ENCODE peak calls at places on chromosomes 2 and 18, in five cellular contexts. U is right cardiac atrium, O is psoas muscle, H is GM23338, E is HCT116. Q is an unnamed sample. For H3K4me1, the result is how much of the 10 kb centered on the place peaks cover.

GRCh38 chr2:161237397-161238263 is 70.6 kb upstream of the PSMD14 start:
- DNase-seq in U (peak), O (peak), H (peak), E (no peak), Q (peak)

GRCh38 chr2:69493268-69493667 is 56.0 kb upstream of the NFU1 start:
- DNase-seq in U (peak), O (no peak), H (peak), E (no peak), Q (no peak)

GRCh38 chr2:120494446-120494845 is 148.5 kb downstream of the INHBB start:
- DNase-seq in U (no peak), O (no peak), H (no peak), E (no peak), Q (no peak)

GRCh38 chr2:219565130-219566080 is 5.9 kb downstream of the OBSL1 start:
- DNase-seq in U (no peak), O (no peak), H (peak), E (no peak), Q (no peak)

GRCh38 chr2:143686585-143687164 is 557.5 kb downstream of the ARHGAP15 start:
- DNase-seq in U (no peak), O (no peak), H (peak), E (peak), Q (no peak)

GRCh38 chr2:141331127-141331526 is 799.7 kb downstream of the LRP1B start:
- DNase-seq in U (no peak), O (no peak), H (no peak), E (no peak), Q (no peak)

GRCh38 chr18:22378672-22379282 is 38.9 kb downstream of the CTAGE1 start:
- DNase-seq in U (peak), O (no peak), H (peak), E (peak), Q (peak)

GRCh38 chr18:25279961-25280360 is 72.0 kb downstream of the ZNF521 start:
- DNase-seq in U (no peak), O (no peak), H (no peak), E (no peak), Q (no peak)

GRCh38 chr2:134927195-134927594 is 8.6 kb downstream of the CCNT2 start:
- DNase-seq in U (no peak), O (no peak), H (no peak), E (no peak), Q (no peak)

GRCh38 chr2:6982934-6983589 is 65.8 kb downstream of the RNF144A start:
- DNase-seq in U (no peak), O (no peak), H (peak), E (no peak), Q (no peak)

GRCh38 chr2:50346104-50346503 is 685.8 kb downstream of the NRXN1 start:
- DNase-seq in U (peak), O (no peak), H (peak), E (no peak), Q (peak)

GRCh38 chr2:171798156-171798815 is 95.8 kb downstream of the SLC25A12 start:
- DNase-seq in U (no peak), O (no peak), H (no peak), E (no peak), Q (no peak)

GRCh38 chr2:187993516-187993915 is 298.2 kb upstream of the GULP1 start:
- DNase-seq in U (no peak), O (no peak), H (peak), E (no peak), Q (no peak)

GRCh38 chr2:11022064-11022463 is 110.3 kb downstream of the KCNF1 start:
- DNase-seq in U (no peak), O (no peak), H (peak), E (no peak), Q (no peak)

GRCh38 chr18:78006006-78006802 is 756.6 kb downstream of the GALR1 start:
- DNase-seq in U (no peak), O (no peak), H (peak), E (no peak), Q (no peak)
- H3K4me3 ChIP-seq in U (no peak), O (no peak), H (peak), E (no peak), Q (no peak)

GRCh38 chr2:177396630-177397460 is 4.3 kb downstream of the AGPS start:
- DNase-seq in U (no peak), O (no peak), H (no peak), E (no peak), Q (no peak)
- H3K4me1 ChIP-seq in U (under half), O (half or more), H (under half), E (half or more), Q (under half)

GRCh38 chr18:10927290-10927979 is 221.9 kb downstream of the PIEZO2 start:
- DNase-seq in U (peak), O (no peak), H (no peak), E (no peak), Q (no peak)

GRCh38 chr18:10926565-10927194 is 222.7 kb downstream of the PIEZO2 start:
- DNase-seq in U (peak), O (no peak), H (peak), E (no peak), Q (no peak)

GRCh38 chr18:10928971-10929373 is 220.4 kb downstream of the PIEZO2 start:
- DNase-seq in U (no peak), O (no peak), H (no peak), E (no peak), Q (no peak)

GRCh38 chr18:10930078-10930477 is 219.3 kb downstream of the PIEZO2 start:
- DNase-seq in U (no peak), O (no peak), H (peak), E (no peak), Q (no peak)

GRCh38 chr18:10927980-10928605 is 221.3 kb downstream of the PIEZO2 start:
- DNase-seq in U (no peak), O (no peak), H (no peak), E (no peak), Q (no peak)
- H3K4me3 ChIP-seq in U (no peak), O (no peak), H (no peak), E (no peak), Q (no peak)

DNA sequence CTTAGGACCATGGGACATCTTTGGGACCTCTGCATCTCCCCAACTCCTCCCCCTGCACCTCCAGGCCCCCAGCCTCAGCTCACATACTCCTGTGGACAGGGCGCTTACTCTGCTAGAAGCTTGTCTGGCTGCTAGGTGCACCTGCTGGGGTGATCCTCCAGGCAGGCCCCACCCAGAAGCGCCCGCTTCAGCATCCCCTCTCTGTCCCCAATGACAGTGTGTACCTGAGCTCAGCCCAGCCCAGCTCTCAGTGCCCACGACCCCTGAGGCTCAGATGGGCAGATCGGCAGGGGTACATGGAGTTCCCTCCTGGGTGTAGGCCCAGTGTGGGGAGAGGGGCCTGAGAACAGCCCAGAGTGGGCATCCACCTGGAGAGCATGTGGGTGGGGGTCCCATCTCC is 5.9 kb downstream of the TEKT4 start:
- DNase-seq in U (no peak), O (no peak), H (no peak), E (no peak), Q (no peak)
- H3K4me1 ChIP-seq in U (under half), O (under half), H (under half), E (under half), Q (under half)

Q was measured in tibial artery.